ENCODE peak calls at places on chromosomes 1 and 21, in six cellular contexts. One of them, this sample, is unnamed.

GRCh38 chr1:230681599-230681998 is 32.3 kb downstream of the AGT start:
- DNase-seq in GM23248: peak
- DNase-seq in germinal center: no peak
- DNase-seq in fibroblast of lung: peak
- DNase-seq in stimulated activated naive B cell treated with anti-CD40 and anti-IgM and Interleukin-4, amounts not matched to agents 10 μg/mL and 1 μg/mL and 100 μg/mL, for 72 hours: no peak
- DNase-seq in stimulated activated CD4-positive, alpha-beta T cell treated with anti-CD3 and anti-CD28 coated beads, Interleukin-15, amount 100 ng/mL, for 24 hours: no peak
- DNase-seq in this sample: no peak

GRCh38 chr1:12028248-12028647 is 8.9 kb downstream of the MIIP start:
- DNase-seq in germinal center: no peak
- DNase-seq in stimulated activated CD4-positive, alpha-beta T cell treated with anti-CD3 and anti-CD28 coated beads, Interleukin-15, amount 100 ng/mL, for 24 hours: no peak
- DNase-seq in GM23248: no peak
- DNase-seq in stimulated activated naive B cell treated with anti-CD40 and anti-IgM and Interleukin-4, amounts not matched to agents 10 μg/mL and 1 μg/mL and 100 μg/mL, for 72 hours: no peak
- DNase-seq in fibroblast of lung: no peak
- DNase-seq in this sample: no peak

GRCh38 chr21:36260030-36260787 is 59.8 kb upstream of the MORC3 start:
- DNase-seq in germinal center: peak
- DNase-seq in stimulated activated CD4-positive, alpha-beta T cell treated with anti-CD3 and anti-CD28 coated beads, Interleukin-15, amount 100 ng/mL, for 24 hours: peak
- DNase-seq in GM23248: peak
- DNase-seq in stimulated activated naive B cell treated with anti-CD40 and anti-IgM and Interleukin-4, amounts not matched to agents 10 μg/mL and 1 μg/mL and 100 μg/mL, for 72 hours: peak
- DNase-seq in fibroblast of lung: peak
- DNase-seq in this sample: peak

GRCh38 chr1:92995420-92996130 is 34.3 kb upstream of the DIPK1A start:
- DNase-seq in germinal center: no peak
- DNase-seq in stimulated activated CD4-positive, alpha-beta T cell treated with anti-CD3 and anti-CD28 coated beads, Interleukin-15, amount 100 ng/mL, for 24 hours: no peak
- DNase-seq in fibroblast of lung: no peak
- DNase-seq in stimulated activated naive B cell treated with anti-CD40 and anti-IgM and Interleukin-4, amounts not matched to agents 10 μg/mL and 1 μg/mL and 100 μg/mL, for 72 hours: no peak
- DNase-seq in GM23248: no peak
- DNase-seq in this sample: no peak

GRCh38 chr1:24343412-24344089 is 24.4 kb downstream of the GRHL3 start:
- DNase-seq in stimulated activated naive B cell treated with anti-CD40 and anti-IgM and Interleukin-4, amounts not matched to agents 10 μg/mL and 1 μg/mL and 100 μg/mL, for 72 hours: no peak
- DNase-seq in fibroblast of lung: no peak
- DNase-seq in stimulated activated CD4-positive, alpha-beta T cell treated with anti-CD3 and anti-CD28 coated beads, Interleukin-15, amount 100 ng/mL, for 24 hours: no peak
- DNase-seq in germinal center: no peak
- DNase-seq in GM23248: no peak
- DNase-seq in this sample: no peak

GRCh38 chr1:22164841-22165808 is 22.2 kb upstream of the WNT4 start:
- DNase-seq in stimulated activated CD4-positive, alpha-beta T cell treated with anti-CD3 and anti-CD28 coated beads, Interleukin-15, amount 100 ng/mL, for 24 hours: no peak
- DNase-seq in fibroblast of lung: no peak
- DNase-seq in stimulated activated naive B cell treated with anti-CD40 and anti-IgM and Interleukin-4, amounts not matched to agents 10 μg/mL and 1 μg/mL and 100 μg/mL, for 72 hours: no peak
- DNase-seq in germinal center: no peak
- DNase-seq in GM23248: no peak
- DNase-seq in this sample: no peak

GRCh38 chr1:162649606-162650005 is 17.3 kb downstream of the DDR2 start:
- DNase-seq in fibroblast of lung: peak
- DNase-seq in stimulated activated CD4-positive, alpha-beta T cell treated with anti-CD3 and anti-CD28 coated beads, Interleukin-15, amount 100 ng/mL, for 24 hours: no peak
- DNase-seq in germinal center: no peak
- DNase-seq in stimulated activated naive B cell treated with anti-CD40 and anti-IgM and Interleukin-4, amounts not matched to agents 10 μg/mL and 1 μg/mL and 100 μg/mL, for 72 hours: no peak
- DNase-seq in GM23248: no peak
- DNase-seq in this sample: no peak

GRCh38 chr1:161164901-161165620 is 1.2 kb upstream of the PPOX start:
- DNase-seq in germinal center: no peak
- DNase-seq in fibroblast of lung: no peak
- DNase-seq in stimulated activated CD4-positive, alpha-beta T cell treated with anti-CD3 and anti-CD28 coated beads, Interleukin-15, amount 100 ng/mL, for 24 hours: no peak
- DNase-seq in stimulated activated naive B cell treated with anti-CD40 and anti-IgM and Interleukin-4, amounts not matched to agents 10 μg/mL and 1 μg/mL and 100 μg/mL, for 72 hours: no peak
- DNase-seq in GM23248: no peak
- DNase-seq in this sample: no peak

GRCh38 chr1:85297855-85298629 is 21.6 kb upstream of the BCL10 start:
- DNase-seq in fibroblast of lung: peak
- DNase-seq in stimulated activated naive B cell treated with anti-CD40 and anti-IgM and Interleukin-4, amounts not matched to agents 10 μg/mL and 1 μg/mL and 100 μg/mL, for 72 hours: peak
- DNase-seq in germinal center: peak
- DNase-seq in stimulated activated CD4-positive, alpha-beta T cell treated with anti-CD3 and anti-CD28 coated beads, Interleukin-15, amount 100 ng/mL, for 24 hours: peak
- DNase-seq in GM23248: peak
- DNase-seq in this sample: peak

GRCh38 chr21:14995695-14996490 is 68.9 kb downstream of the NRIP1 start:
- DNase-seq in germinal center: no peak
- DNase-seq in GM23248: peak
- DNase-seq in stimulated activated CD4-positive, alpha-beta T cell treated with anti-CD3 and anti-CD28 coated beads, Interleukin-15, amount 100 ng/mL, for 24 hours: no peak
- DNase-seq in fibroblast of lung: peak
- DNase-seq in stimulated activated naive B cell treated with anti-CD40 and anti-IgM and Interleukin-4, amounts not matched to agents 10 μg/mL and 1 μg/mL and 100 μg/mL, for 72 hours: no peak
- DNase-seq in this sample: no peak

This sample was measured in GM13976.